ENCODE peak calls at places on chromosomes 6 and 20, in nine cellular contexts. N is mucosa of descending colon, I is gastrocnemius medialis, Z is pancreas, U is tibial nerve, J is ovary, G is stomach, X is A549, R is astrocyte of the spinal cord. M is an unnamed sample.

GRCh38 chr6:35360349-35361138 is 18.2 kb downstream of the PPARD start:
- DNase-seq in N (no peak), I (peak; percentile 62), Z (peak; percentile 52), U (no peak), J (no peak), G (no peak), X (peak; percentile 14), R (no peak), M (peak; percentile 74)

GRCh38 chr6:54188832-54189231 is 77.6 kb downstream of the MLIP start:
- DNase-seq in N (no peak), I (no peak), Z (no peak), U (no peak), J (no peak), G (no peak), X (no peak), R (no peak), M (no peak)

GRCh38 chr6:118495639-118496296 is 52.3 kb upstream of the PLN start:
- DNase-seq in N (no peak), I (no peak), Z (no peak), U (no peak), J (no peak), G (no peak), X (no peak), R (peak; percentile 53), M (no peak)

GRCh38 chr20:38873050-38873581 is 53.1 kb upstream of the FAM83D start:
- DNase-seq in N (peak; percentile 75), I (no peak), Z (no peak), U (no peak), J (no peak), G (no peak), X (no peak), R (no peak), M (no peak)

GRCh38 chr6:16911088-16911487 is 149.8 kb upstream of the ATXN1 start:
- DNase-seq in N (no peak), I (no peak), Z (no peak), U (no peak), J (no peak), G (no peak), X (no peak), R (no peak), M (no peak)

GRCh38 chr6:91298543-91299145 is 711.8 kb upstream of the MAP3K7 start:
- DNase-seq in N (no peak), I (no peak), Z (no peak), U (no peak), J (no peak), G (no peak), X (no peak), R (peak; percentile 67), M (no peak)

GRCh38 chr20:44809380-44810060 is 826 bp downstream of the RIMS4 start:
- DNase-seq in N (no peak), I (no peak), Z (no peak), U (no peak), J (no peak), G (no peak), X (no peak), R (no peak), M (no peak)

GRCh38 chr6:159778131-159778530 is 11.3 kb downstream of the TCP1 start:
- DNase-seq in N (no peak), I (no peak), Z (no peak), U (no peak), J (no peak), G (no peak), X (no peak), R (no peak), M (no peak)

GRCh38 chr6:36683145-36683655 is 4.7 kb downstream of the CDKN1A start:
- DNase-seq in N (no peak), I (no peak), Z (peak; percentile 69), U (no peak), J (no peak), G (peak; percentile 45), X (no peak), R (no peak), M (no peak)
- H3K4me3 ChIP-seq in N (no peak overlapping the region), I (no peak overlapping the region), Z (no peak overlapping the region), U (no peak overlapping the region), J (no peak overlapping the region), G (no peak overlapping the region), X (peak overlapping the region; percentile 86), R (no peak overlapping the region), M (no peak overlapping the region)

DNA sequence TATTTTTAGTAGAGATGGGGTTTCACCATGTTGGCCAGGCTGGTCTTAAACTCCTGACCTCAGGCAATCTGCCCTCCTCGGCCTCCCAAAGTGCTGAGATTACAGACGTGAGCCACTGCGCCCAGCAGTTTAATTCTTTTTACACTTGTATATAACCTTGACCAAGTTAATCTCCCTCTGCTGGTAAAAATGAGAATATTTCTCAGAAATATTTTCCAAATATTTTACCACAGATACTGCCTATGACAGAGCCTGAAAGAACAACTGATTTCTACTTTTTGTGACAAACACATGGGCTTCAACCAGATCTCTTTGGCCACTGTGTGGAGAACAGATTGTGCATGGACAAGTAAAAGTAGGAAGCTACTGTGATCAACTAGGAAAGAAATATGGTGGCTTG is 21.2 kb upstream of the NHSL1 start:
- DNase-seq in N (no peak), I (no peak), Z (no peak), U (no peak), J (no peak), G (no peak), X (no peak), R (peak; percentile 38), M (no peak)
- TF ChIP-seq CTCF in N (no peak), I (no peak), Z (peak; percentile 31), U (peak; percentile 43), J (no peak), G (peak; percentile 32), X (peak; percentile 26), R (peak; percentile 18), M (no peak)

GRCh38 chr20:53643031-53643832 is 49.6 kb upstream of the ZNF217 start:
- DNase-seq in N (peak; percentile 75), I (no peak), Z (peak; percentile 62), U (no peak), J (no peak), G (peak; percentile 52), X (peak; percentile 87), R (peak; percentile 83), M (peak; percentile 34)

GRCh38 chr20:53645582-53645897 is 51.9 kb upstream of the ZNF217 start:
- DNase-seq in N (no peak), I (no peak), Z (no peak), U (no peak), J (no peak), G (no peak), X (no peak), R (no peak), M (no peak)

GRCh38 chr20:53639647-53640440 is 46.2 kb upstream of the ZNF217 start:
- DNase-seq in N (no peak), I (no peak), Z (no peak), U (no peak), J (no peak), G (no peak), X (no peak), R (no peak), M (no peak)

GRCh38 chr20:53639128-53639527 is 45.5 kb upstream of the ZNF217 start:
- DNase-seq in N (no peak), I (no peak), Z (no peak), U (no peak), J (no peak), G (no peak), X (no peak), R (no peak), M (no peak)

DNA sequence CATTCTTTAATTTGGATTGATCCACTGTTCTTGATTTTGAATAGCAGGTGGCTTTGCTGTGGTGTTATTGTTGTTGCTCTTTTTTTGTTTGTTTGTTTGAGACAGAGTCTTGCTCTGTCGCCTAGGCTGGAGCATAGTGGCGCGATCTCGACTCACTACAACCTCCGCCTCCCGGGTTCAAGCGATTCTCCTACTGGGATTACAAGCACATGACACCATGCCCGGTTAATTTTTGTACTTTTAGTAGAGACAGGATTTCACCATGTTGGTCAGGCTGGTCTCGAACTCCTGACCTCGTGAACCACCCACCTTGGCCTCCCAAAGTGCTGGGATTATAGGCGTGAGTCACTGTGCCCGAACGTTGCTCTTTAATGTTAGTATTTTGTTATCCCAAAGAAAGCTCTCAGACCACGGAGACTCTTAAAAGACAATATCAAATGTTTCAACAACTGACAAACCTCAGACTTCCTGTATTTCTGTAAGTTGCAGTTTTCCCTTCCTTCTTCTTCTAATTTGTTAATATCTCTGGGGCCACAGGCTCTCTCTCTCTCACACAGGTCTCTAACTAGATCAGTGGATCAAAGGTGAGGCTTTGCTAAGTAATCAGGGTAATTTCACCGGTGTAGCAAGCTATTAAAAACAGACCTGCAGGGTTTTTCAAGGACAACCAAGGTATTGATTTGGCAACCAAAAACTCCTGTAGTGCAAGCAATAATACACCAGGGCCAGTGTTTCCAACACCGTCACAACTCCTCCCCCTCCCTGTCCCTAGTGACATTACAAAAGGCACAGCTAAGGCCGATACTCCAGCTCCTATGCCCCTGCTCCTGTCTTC is 48.8 kb upstream of the ZNF217 start:
- DNase-seq in N (no peak), I (no peak), Z (peak; percentile 84), U (peak; percentile 61), J (no peak), G (peak; percentile 58), X (peak; percentile 90), R (peak; percentile 76), M (no peak)
- H3K4me3 ChIP-seq in N (no peak overlapping the region), I (no peak overlapping the region), Z (no peak overlapping the region), U (no peak overlapping the region), J (no peak overlapping the region), G (no peak overlapping the region), X (no peak overlapping the region), R (no peak overlapping the region), M (no peak overlapping the region)

GRCh38 chr20:63970714-63971431 is 1.1 kb upstream of the ZNF512B start:
- DNase-seq in N (no peak), I (no peak), Z (no peak), U (no peak), J (no peak), G (no peak), X (no peak), R (no peak), M (no peak)

GRCh38 chr20:63972312-63973159 is 2.8 kb upstream of the ZNF512B start:
- DNase-seq in N (no peak), I (no peak), Z (peak; percentile 18), U (no peak), J (peak; percentile 27), G (no peak), X (no peak), R (no peak), M (no peak)

GRCh38 chr20:63973160-63973479 is 3.4 kb upstream of the ZNF512B start:
- DNase-seq in N (no peak), I (no peak), Z (no peak), U (no peak), J (no peak), G (no peak), X (no peak), R (no peak), M (no peak)

GRCh38 chr20:63974402-63975200 is 4.8 kb downstream of the SAMD10 start:
- DNase-seq in N (no peak), I (no peak), Z (peak; percentile 28), U (no peak), J (peak; percentile 36), G (peak; percentile 64), X (peak; percentile 36), R (no peak), M (peak; percentile 42)

DNA sequence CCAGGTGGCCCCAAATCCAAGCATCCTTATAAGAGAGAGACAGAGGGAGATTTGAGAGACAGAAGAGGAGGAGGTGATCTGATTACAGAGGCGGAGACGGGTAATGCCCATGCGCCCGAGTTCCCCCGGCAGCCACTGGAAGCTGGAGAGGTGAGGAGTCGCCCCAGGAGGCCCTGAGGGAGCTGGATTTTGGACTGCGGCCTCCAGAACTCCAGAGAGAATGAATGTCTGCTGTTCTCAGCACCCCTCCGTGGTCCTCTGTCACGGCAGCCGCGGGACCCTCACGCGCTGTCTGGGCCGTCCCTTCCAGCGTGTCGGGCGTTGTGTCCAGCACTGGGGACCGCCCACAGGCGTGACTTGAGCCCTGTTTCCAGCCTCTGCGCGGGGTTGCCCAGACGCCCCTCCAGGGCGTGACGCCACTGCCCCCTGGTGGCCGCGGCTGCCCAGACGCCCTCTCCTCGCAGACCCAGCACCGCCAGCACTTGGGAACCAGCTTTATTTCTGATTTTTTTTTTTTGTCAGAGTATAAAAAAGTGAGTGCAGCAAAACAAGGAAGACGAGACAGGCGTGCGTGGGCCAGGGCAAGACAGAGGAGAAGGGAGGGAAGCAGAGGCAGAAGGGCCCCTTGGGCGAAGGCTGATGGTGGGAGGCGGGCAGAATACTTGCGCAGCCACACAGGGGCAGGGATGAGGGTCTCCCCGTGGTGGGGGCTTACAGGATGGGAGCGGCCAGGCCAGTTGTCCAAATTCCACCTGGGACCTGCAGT is 4.1 kb upstream of the ZNF512B start:
- DNase-seq in N (peak; percentile 87), I (peak; percentile 69), Z (peak; percentile 84), U (peak; percentile 74), J (peak; percentile 91), G (peak; percentile 90), X (peak; percentile 87), R (peak; percentile 78), M (peak; percentile 87)
- TF ChIP-seq CTCF in N (peak; percentile 98), I (peak; percentile 99), Z (peak; percentile 99), U (peak; percentile 97), J (peak; percentile 99), G (peak; percentile 95), X (peak; percentile 97), R (peak; percentile 99), M (peak; percentile 97)